ENCODE peak calls at places on chromosomes 12 and 14, in six cellular contexts. L is upper lobe of right lung, Z is heart left ventricle, C is lower leg skin, V is kidney epithelial cell, W is astrocyte of the cerebellum. Q is an unnamed sample.

GRCh38 chr12:92338671-92339070 is 193.0 kb upstream of the BTG1 start:
- DNase-seq in Z (no peak), L (no peak), W (no peak), C (no peak), V (no peak), Q (no peak)

GRCh38 chr12:127230843-127231260 is 1036.1 kb upstream of the TMEM132C start:
- DNase-seq in Z (no peak), C (no peak), L (no peak), V (peak; percentile 96), W (peak; percentile 80), Q (peak; percentile 78)

GRCh38 chr12:48947727-48948126 is 9.6 kb downstream of the ARF3 start:
- DNase-seq in L (no peak), C (no peak), Z (no peak), V (no peak), W (no peak), Q (no peak)

GRCh38 chr12:4975574-4975973 is 65.9 kb downstream of the KCNA1 start:
- DNase-seq in C (no peak), L (peak; percentile 66), W (no peak), Z (no peak), V (no peak), Q (no peak)

GRCh38 chr14:32010561-32011188 is 66.4 kb upstream of the ARHGAP5 start:
- DNase-seq in W (no peak), V (peak; percentile 76), Z (no peak), C (no peak), L (no peak), Q (peak; percentile 85)

GRCh38 chr12:32181498-32182175 is 75.0 kb downstream of the BICD1 start:
- DNase-seq in Z (no peak), C (no peak), V (no peak), W (no peak), L (no peak), Q (peak; percentile 85)

GRCh38 chr12:128754275-128754674 is 69.5 kb downstream of the SLC15A4 start:
- DNase-seq in Z (no peak), W (no peak), C (no peak), V (no peak), L (no peak), Q (no peak)

GRCh38 chr12:93163260-93164036 is 214.3 kb upstream of the NUDT4 start:
- DNase-seq in V (no peak), Z (no peak), C (no peak), L (no peak), W (no peak), Q (no peak)

GRCh38 chr12:124505001-124505818 is 62.2 kb downstream of the NCOR2 start:
- DNase-seq in C (no peak), V (no peak), W (no peak), L (no peak), Z (no peak), Q (no peak)

GRCh38 chr14:24240110-24240918 is 2.1 kb downstream of the TINF2 start:
- DNase-seq in W (no peak), C (no peak), V (no peak), L (peak; percentile 21), Z (no peak), Q (no peak)

GRCh38 chr14:60102389-60102788 is 10.7 kb downstream of the PCNX4 start:
- DNase-seq in V (no peak), W (peak; percentile 91), C (no peak), Z (no peak), L (no peak), Q (peak; percentile 82)

GRCh38 chr14:71632440-71632946 is 299.7 kb upstream of the RGS6 start:
- DNase-seq in Z (no peak), L (no peak), V (no peak), C (no peak), W (no peak), Q (no peak)

DNA sequence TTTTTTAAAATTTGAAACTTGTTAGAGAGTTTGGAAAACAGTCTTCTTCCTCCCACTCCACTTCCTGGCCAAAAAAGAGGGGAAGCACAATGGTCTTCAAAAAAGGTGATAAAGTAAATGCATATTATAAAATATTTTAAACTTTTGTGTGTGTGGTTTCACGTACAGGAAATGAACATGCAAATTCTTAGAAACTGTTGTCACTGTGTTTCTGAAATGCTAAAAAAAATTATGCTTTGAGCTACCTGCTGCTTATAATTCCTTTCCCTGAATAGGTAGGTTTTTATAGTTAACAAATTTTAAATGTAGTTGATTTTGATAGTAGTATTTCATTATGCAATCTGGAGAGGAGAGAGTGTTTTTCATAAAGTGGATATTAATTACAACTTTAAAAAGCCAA is 3.0 kb downstream of the FGFR1OP2 start:
- DNase-seq in W (no peak), L (no peak), C (no peak), Z (no peak), V (no peak), Q (no peak)
- H3K4me3 ChIP-seq in W (no peak overlapping the region), L (peak overlapping the region; percentile 97), C (no peak overlapping the region), Z (peak overlapping the region; percentile 9), V (no peak overlapping the region), Q (no peak overlapping the region)

GRCh38 chr14:78697341-78697740 is 527.2 kb downstream of the NRXN3 start:
- DNase-seq in L (no peak), C (no peak), V (no peak), Z (no peak), W (peak; percentile 24), Q (peak; percentile 11)
- TF ChIP-seq CTCF in L (peak; percentile 27), C (no peak), V (peak; percentile 63), Z (peak; percentile 37), W (peak; percentile 52), Q (peak; percentile 31)

GRCh38 chr14:57865450-57866198 is at the start of gene SLC35F4:
- DNase-seq in V (no peak), L (peak; percentile 64), C (no peak), Z (no peak), W (no peak), Q (no peak)
- H3K4me3 ChIP-seq in V (peak within 1 kb of the TSS; percentile 47), L (no peak within 1 kb of the TSS), C (no peak within 1 kb of the TSS), Z (peak within 1 kb of the TSS; percentile 15), W (peak within 1 kb of the TSS; percentile 36), Q (no peak within 1 kb of the TSS)

GRCh38 chr12:104956870-104957301 is 1.2 kb downstream of the SLC41A2 start:
- DNase-seq in Z (no peak), V (no peak), W (no peak), C (no peak), L (no peak), Q (peak; percentile 42)

GRCh38 chr12:104957388-104958008 is 592 bp downstream of the SLC41A2 start:
- DNase-seq in W (no peak), L (no peak), V (no peak), C (no peak), Z (no peak), Q (no peak)

GRCh38 chr12:104958946-104959841 is 1.1 kb upstream of the SLC41A2 start:
- DNase-seq in Z (no peak), L (no peak), W (peak; percentile 27), C (no peak), V (no peak), Q (peak; percentile 60)

GRCh38 chr12:104960464-104960863 is 2.4 kb upstream of the SLC41A2 start:
- DNase-seq in V (no peak), Z (no peak), C (no peak), W (no peak), L (no peak), Q (no peak)

DNA sequence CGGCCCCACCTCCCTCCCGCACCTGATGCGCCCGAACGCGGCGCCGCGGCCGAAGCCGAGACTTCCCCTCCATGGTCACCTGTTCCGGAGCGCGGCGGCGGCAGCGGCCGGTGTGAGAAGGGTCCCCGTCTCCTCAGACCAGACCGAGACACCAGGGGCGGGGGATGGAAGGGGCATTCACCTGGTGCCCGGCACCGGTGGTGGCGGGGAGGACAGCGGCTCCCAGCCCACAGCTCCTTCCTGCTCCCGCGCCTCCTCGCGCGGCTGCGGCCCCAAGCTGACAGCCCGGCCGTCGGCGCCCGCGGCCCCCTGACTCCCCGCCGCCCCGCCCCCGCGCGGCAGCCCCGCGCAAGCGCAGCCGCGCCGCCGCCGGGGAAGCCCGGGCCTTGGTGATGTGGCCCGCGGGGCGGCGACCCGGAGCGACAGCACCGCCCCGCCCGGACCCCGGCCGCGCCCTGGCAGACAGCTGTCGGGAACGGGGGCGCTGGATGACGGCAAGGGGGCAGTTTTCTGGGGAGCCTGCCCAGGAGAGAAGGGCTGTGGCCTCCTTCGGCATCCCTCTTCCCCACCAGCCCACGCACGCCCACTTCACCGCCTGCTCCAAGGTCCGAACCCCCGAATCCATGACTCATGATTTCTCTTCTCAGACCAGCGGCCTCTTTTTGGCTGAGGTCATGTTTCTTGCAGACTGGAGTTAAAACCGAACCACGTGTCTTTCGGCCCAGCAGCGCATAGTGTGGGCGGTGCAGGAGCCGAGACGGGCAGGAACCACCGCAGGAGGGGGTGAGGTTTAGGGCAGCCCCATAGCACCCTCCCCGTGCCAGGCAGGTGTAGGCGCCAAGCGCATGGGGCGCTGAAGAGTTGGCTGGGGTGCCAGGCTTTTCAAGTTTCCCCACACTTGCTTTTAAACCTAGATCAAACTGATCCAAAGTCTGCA is at the start of gene SLC41A2:
- DNase-seq in Z (peak; percentile 69), V (peak; percentile 84), C (peak; percentile 76), W (peak; percentile 71), L (peak; percentile 92), Q (peak; percentile 83)
- TF ChIP-seq CTCF in Z (no peak), V (peak; percentile 15), C (no peak), W (no peak), L (no peak), Q (no peak)

GRCh38 chr14:103124501-103125001 is 1.3 kb downstream of the TNFAIP2 start:
- DNase-seq in V (no peak), C (no peak), W (no peak), Z (no peak), L (no peak), Q (no peak)

GRCh38 chr14:103123128-103123633 is at the start of gene TNFAIP2:
- DNase-seq in Z (peak; percentile 80), W (no peak), C (no peak), L (peak; percentile 85), V (no peak), Q (no peak)

GRCh38 chr14:103122578-103123127 is 608 bp upstream of the TNFAIP2 start:
- DNase-seq in Z (no peak), L (no peak), W (no peak), C (no peak), V (no peak), Q (no peak)

GRCh38 chr14:103125098-103126070 is 2.1 kb downstream of the TNFAIP2 start:
- DNase-seq in W (no peak), L (no peak), C (no peak), V (no peak), Z (peak; percentile 16), Q (no peak)

DNA sequence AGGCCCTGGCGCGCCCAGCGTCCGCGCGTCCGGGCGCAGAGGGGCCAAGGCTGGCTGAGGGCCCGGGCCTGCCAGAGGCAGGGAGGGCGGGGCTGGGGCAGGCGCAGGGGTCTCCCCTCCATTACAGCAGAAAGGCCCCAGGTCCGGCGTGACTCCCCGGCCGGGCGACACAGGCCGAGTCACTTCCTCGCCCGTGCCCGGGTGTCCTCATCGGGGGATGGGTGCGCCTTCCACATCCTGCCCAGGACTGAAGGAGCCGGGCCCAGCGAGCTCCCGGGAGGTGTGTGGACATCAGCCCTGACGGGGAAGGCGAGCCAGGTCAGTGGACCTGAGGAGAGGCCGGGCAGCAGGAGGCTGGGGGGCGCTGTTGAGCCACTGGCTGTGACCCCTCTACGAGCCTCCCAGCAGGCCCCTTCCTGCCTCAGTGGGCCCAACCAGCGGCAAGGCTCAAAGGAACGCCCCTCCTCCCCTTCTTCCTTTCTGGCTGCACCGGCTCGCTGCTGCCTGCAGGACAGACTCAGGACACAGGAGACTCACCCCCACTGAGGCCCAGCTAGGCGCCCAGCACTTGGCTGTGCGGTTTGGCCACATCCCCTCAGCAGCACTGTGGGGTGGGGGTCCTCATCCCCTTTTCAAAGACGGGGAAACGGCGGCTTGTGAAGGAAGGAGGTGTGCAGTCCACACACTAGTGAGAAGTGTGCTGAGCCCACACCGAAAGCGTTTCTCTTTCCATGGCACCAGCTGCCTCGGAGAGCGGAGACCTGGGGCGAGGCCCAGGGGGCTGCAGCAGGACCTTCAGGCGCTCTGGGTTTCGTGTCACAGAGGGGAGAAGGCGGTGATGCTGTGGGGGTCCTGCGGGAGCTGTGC is 606 bp downstream of the TNFAIP2 start:
- DNase-seq in L (no peak), W (no peak), Z (peak; percentile 71), C (no peak), V (no peak), Q (peak; percentile 58)
- H3K4me3 ChIP-seq in L (peak overlapping the region; percentile 66), W (peak overlapping the region; percentile 34), Z (peak overlapping the region; percentile 78), C (peak overlapping the region; percentile 57), V (peak overlapping the region; percentile 61), Q (peak overlapping the region; percentile 54)

Q was measured in fibroblast of villous mesenchyme.